ENCODE peak calls at places on chromosomes 4 and X, in nine cellular contexts. J is MM.1S, D is fibroblast of the aortic adventitia, O is heart left ventricle, L is lower leg skin, V is upper lobe of left lung, B is suprapubic skin, P is progenitor cell of endocrine pancreas, T is WTC11. H is an unnamed sample.

GRCh38 chrX:1767026-1767425 is 152.2 kb downstream of the ASMT start:
- DNase-seq in L (no peak), O (no peak), V (no peak), B (no peak), D (no peak), J (no peak), P (no peak), T (peak), H (no peak)

GRCh38 chr4:94957030-94957429 is 199.3 kb downstream of the BMPR1B start:
- DNase-seq in T (no peak), D (no peak), J (no peak), L (no peak), P (no peak), O (no peak), V (no peak), B (no peak), H (no peak)

GRCh38 chr4:160182727-160183126 is 1079.8 kb downstream of the RAPGEF2 start:
- DNase-seq in O (no peak), J (no peak), P (no peak), D (no peak), T (no peak), V (no peak), B (no peak), L (no peak), H (no peak)

GRCh38 chrX:28638775-28639174 is 51.5 kb downstream of the IL1RAPL1 start:
- DNase-seq in T (no peak), J (no peak), V (no peak), B (no peak), P (no peak), O (no peak), D (no peak), L (no peak), H (no peak)

GRCh38 chr4:71113294-71113693 is 119.8 kb downstream of the DCK start:
- DNase-seq in B (no peak), O (no peak), T (peak), D (no peak), V (no peak), P (no peak), J (no peak), L (no peak), H (no peak)

GRCh38 chrX:68196939-68197791 is 236.1 kb downstream of the OPHN1 start:
- DNase-seq in V (peak), L (peak), T (peak), P (peak), B (no peak), O (no peak), D (peak), J (peak), H (no peak)

GRCh38 chrX:85619962-85620361 is 240.5 kb upstream of the POF1B start:
- DNase-seq in D (no peak), B (no peak), O (no peak), V (no peak), P (no peak), L (no peak), J (no peak), T (no peak), H (no peak)

GRCh38 chr4:122739174-122739573 is 6.7 kb downstream of the BBS12 start:
- DNase-seq in P (no peak), O (no peak), B (no peak), D (peak), V (no peak), J (no peak), L (no peak), T (no peak), H (no peak)

GRCh38 chrX:108199691-108200090 is 108.1 kb downstream of the ATG4A start:
- DNase-seq in B (no peak), J (peak), D (peak), P (no peak), T (peak), L (no peak), O (no peak), V (peak), H (no peak)

GRCh38 chrX:119647552-119648420 is 41.6 kb upstream of the NKRF start:
- DNase-seq in T (no peak), P (no peak), L (no peak), O (no peak), D (no peak), B (no peak), J (peak), V (no peak), H (no peak)

GRCh38 chrX:19836337-19836736 is 51.1 kb downstream of the SH3KBP1 start:
- DNase-seq in B (no peak), J (no peak), D (no peak), O (no peak), P (no peak), V (no peak), T (no peak), L (no peak), H (no peak)

GRCh38 chr4:41196633-41197332 is 17.6 kb downstream of the APBB2 start:
- DNase-seq in V (no peak), B (no peak), L (no peak), J (no peak), T (no peak), D (no peak), O (no peak), P (no peak), H (no peak)

DNA sequence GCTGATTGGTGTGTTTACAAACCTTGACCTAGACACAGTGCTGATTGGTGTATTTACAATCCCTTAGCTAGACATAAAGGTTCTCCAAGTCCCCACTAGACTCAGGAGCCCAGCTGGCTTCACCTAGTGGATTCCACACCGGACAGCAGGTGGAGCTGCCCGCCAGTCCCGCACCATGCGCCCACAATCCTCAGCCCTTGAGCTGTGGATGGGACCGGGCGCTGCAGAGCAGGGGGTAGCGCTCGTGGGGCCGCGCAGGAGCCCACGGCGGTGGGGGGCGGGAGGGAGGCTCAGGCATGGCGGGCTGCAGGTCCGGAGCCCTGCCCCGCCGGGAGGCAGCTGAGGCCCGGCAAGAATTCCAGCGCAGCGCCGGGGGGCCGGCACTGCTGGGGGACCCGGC is 30.7 kb downstream of the MEPE start:
- DNase-seq in O (no peak), J (no peak), B (no peak), T (no peak), V (no peak), P (no peak), D (no peak), L (no peak), H (no peak)
- TF ChIP-seq CTCF in O (no peak), J (no peak), B (no peak), T (no peak), V (no peak), P (no peak), D (no peak), L (no peak), H (no peak)

DNA sequence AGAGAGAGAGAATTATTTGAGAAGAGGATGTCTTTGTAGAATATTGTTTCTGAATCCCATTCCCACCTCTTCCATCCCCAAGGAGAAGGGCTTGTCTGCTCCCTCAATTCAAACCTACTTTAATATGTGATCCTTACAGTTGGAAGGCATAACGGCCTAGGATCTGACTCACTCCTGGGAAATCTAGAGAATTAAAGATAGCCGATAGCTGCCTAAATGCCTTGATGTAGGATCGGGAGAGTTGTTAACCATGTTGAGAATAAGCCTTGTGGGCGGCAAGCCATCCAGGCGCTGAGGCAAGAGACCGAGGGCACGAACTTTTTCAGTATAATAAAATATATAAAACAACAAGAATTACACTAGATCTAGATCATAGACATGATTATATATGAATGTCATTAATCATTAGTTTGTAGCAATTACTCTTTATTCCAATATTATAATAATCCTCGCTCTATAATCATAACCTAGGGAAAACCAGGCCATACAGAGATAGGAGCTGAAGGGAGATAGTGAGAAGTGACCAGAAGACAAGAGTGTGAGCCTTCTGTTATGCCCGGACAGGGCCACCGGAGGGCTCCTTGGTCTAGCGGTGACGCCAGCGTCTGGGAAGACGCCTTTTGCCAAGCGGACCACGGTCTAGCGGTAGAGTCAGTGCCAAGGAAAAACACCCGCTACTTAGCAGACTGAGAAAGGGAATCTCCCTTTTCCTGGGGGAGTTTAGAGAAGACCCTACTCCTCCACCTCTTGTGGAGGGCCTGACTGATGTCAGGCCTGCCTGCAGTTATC is 13.5 kb downstream of the EMCN start:
- DNase-seq in O (no peak), B (no peak), T (peak), J (no peak), P (no peak), V (no peak), L (no peak), D (no peak), H (no peak)
- TF ChIP-seq CTCF in O (no peak), B (no peak), T (peak), J (no peak), P (no peak), V (no peak), L (no peak), D (no peak), H (no peak)

GRCh38 chrX:13923845-13924244 is 105.8 kb downstream of the GEMIN8 start:
- DNase-seq in L (no peak), J (no peak), B (no peak), P (no peak), T (no peak), D (no peak), O (no peak), V (no peak), H (no peak)
- TF ChIP-seq CTCF in L (no peak), J (no peak), B (no peak), P (no peak), T (no peak), D (no peak), O (no peak), V (no peak), H (no peak)

GRCh38 chr4:36183232-36183631 is 61.1 kb downstream of the ARAP2 start:
- DNase-seq in V (no peak), D (no peak), P (no peak), O (no peak), L (no peak), T (no peak), J (no peak), B (no peak), H (no peak)

GRCh38 chr4:36174570-36174969 is 69.7 kb downstream of the ARAP2 start:
- DNase-seq in T (no peak), O (no peak), D (no peak), V (no peak), L (no peak), P (no peak), B (no peak), J (no peak), H (no peak)

GRCh38 chr4:36178489-36178888 is 65.8 kb downstream of the ARAP2 start:
- DNase-seq in T (no peak), L (no peak), O (no peak), B (no peak), J (no peak), P (no peak), D (no peak), V (no peak), H (no peak)

GRCh38 chr4:36173923-36174322 is 70.4 kb downstream of the ARAP2 start:
- DNase-seq in D (no peak), B (no peak), V (no peak), T (no peak), J (no peak), L (no peak), O (no peak), P (no peak), H (no peak)

GRCh38 chr4:36177946-36178345 is 66.4 kb downstream of the ARAP2 start:
- DNase-seq in T (no peak), O (no peak), J (no peak), D (no peak), P (no peak), B (no peak), L (no peak), V (no peak), H (no peak)
- TF ChIP-seq CTCF in T (no peak), O (no peak), J (no peak), D (no peak), P (no peak), B (no peak), L (no peak), V (no peak), H (no peak)

GRCh38 chrX:140123446-140123845 is 158.1 kb upstream of the CXorf66 start:
- DNase-seq in J (no peak), L (no peak), D (peak), B (no peak), V (no peak), T (peak), P (no peak), O (no peak), H (no peak)
- TF ChIP-seq CTCF in J (no peak), L (no peak), D (peak), B (no peak), V (no peak), T (peak), P (peak), O (no peak), H (peak)

GRCh38 chrX:42515939-42516338 is 262.0 kb downstream of the PPP1R2C start:
- DNase-seq in L (no peak), P (no peak), D (no peak), J (no peak), V (no peak), B (no peak), O (no peak), T (no peak), H (no peak)

GRCh38 chrX:42524374-42524773 is 253.6 kb downstream of the PPP1R2C start:
- DNase-seq in O (no peak), D (peak), V (no peak), B (no peak), J (no peak), P (no peak), T (no peak), L (no peak), H (no peak)

GRCh38 chrX:42519666-42520231 is 258.2 kb downstream of the PPP1R2C start:
- DNase-seq in L (no peak), B (no peak), D (peak), T (no peak), O (no peak), V (no peak), J (no peak), P (no peak), H (no peak)
- TF ChIP-seq CTCF in L (no peak), B (no peak), D (peak), T (no peak), O (no peak), V (no peak), J (no peak), P (peak), H (no peak)

GRCh38 chr4:88528861-88529260 is 5.3 kb upstream of the PYURF start:
- DNase-seq in T (no peak), O (no peak), D (peak), L (no peak), B (no peak), J (no peak), V (no peak), P (no peak), H (no peak)
- TF ChIP-seq CTCF in T (no peak), O (no peak), D (no peak), L (no peak), B (no peak), J (no peak), V (no peak), P (no peak), H (peak)

DNA sequence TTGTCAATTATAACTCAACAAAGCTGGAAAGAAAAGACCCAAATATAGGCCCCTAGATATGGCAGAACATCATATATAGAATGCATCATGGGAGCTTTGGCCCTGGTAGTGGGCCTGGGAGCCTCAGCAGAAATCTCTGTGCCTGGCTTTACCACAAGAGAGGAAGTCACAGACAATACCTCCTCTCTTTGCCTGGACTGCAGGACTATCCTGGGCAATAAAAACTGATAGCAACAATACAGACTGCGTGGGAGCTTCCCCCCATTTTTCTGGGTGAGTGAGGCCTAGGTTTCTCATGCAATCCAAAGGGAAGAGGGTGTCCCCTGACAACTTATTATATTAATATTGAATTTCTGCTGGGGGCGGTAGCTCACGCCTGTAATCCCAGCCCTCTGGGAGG is 64.0 kb upstream of the NFKB1 start:
- DNase-seq in J (no peak), V (no peak), O (no peak), L (no peak), P (no peak), B (no peak), D (no peak), T (no peak), H (no peak)
- TF ChIP-seq CTCF in J (no peak), V (no peak), O (no peak), L (no peak), P (no peak), B (no peak), D (no peak), T (no peak), H (no peak)

GRCh38 chrX:23908219-23909003 is 605 bp downstream of the CXorf58 start:
- DNase-seq in P (no peak), V (no peak), L (no peak), D (no peak), J (peak), B (no peak), T (peak), O (no peak), H (no peak)
- TF ChIP-seq CTCF in P (peak), V (no peak), L (no peak), D (peak), J (peak), B (no peak), T (no peak), O (no peak), H (peak)

H was measured in mesothelial cell of epicardium.